ENCODE peak calls at places on chromosomes 12 and 14, in six cellular contexts. H is GM23248; O is HCT116; I is CD4-positive, alpha-beta T cell; P is GM23338; S is fibroblast of lung. F is an unnamed sample. For H3K27me3, the result is how much of the 10 kb centered on the place peaks cover.

GRCh38 chr14:105859717-105860614 is 333.6 kb downstream of the TMEM121 start:
- DNase-seq in H (no peak), O (no peak), I (no peak), P (no peak), S (no peak), F (no peak)

GRCh38 chr14:61388976-61389576 is 67.7 kb downstream of the PRKCH start:
- DNase-seq in H (peak), O (peak), I (no peak), P (no peak), S (no peak), F (no peak)

GRCh38 chr12:79933580-79934264 is 1.2 kb downstream of the PPP1R12A start:
- DNase-seq in H (peak), O (no peak), I (no peak), P (no peak), S (peak), F (no peak)

GRCh38 chr14:90545966-90546751 is 149.3 kb downstream of the CALM1 start:
- DNase-seq in H (peak), O (no peak), I (no peak), P (no peak), S (no peak), F (no peak)

GRCh38 chr12:64256166-64256800 is 34.2 kb upstream of the KICS2 start:
- DNase-seq in H (peak), O (peak), I (no peak), P (peak), S (peak), F (peak)

GRCh38 chr12:24475337-24475736 is 473.6 kb downstream of the BCAT1 start:
- DNase-seq in H (no peak), O (no peak), I (no peak), P (no peak), S (no peak), F (no peak)

GRCh38 chr12:26443309-26443708 is 247.9 kb downstream of the SSPN start:
- DNase-seq in H (no peak), O (no peak), I (no peak), P (no peak), S (no peak), F (no peak)

GRCh38 chr14:106622200-106622745 is 1095.9 kb downstream of the TMEM121 start:
- DNase-seq in H (no peak), O (no peak), I (peak), P (no peak), S (no peak), F (no peak)

GRCh38 chr12:111274820-111275219 is 94.1 kb downstream of the PHETA1 start:
- DNase-seq in H (peak), O (peak), I (no peak), P (peak), S (no peak), F (no peak)

GRCh38 chr12:62701492-62701891 is 233.5 kb downstream of the PPM1H start:
- DNase-seq in H (no peak), O (no peak), I (no peak), P (no peak), S (no peak), F (no peak)

GRCh38 chr14:85601246-85601645 is 71.3 kb downstream of the FLRT2 start:
- DNase-seq in H (peak), O (no peak), I (no peak), P (no peak), S (no peak), F (no peak)

GRCh38 chr12:59182660-59183455 is 262.6 kb upstream of the LRIG3 start:
- DNase-seq in H (peak), O (no peak), I (no peak), P (no peak), S (peak), F (no peak)

GRCh38 chr14:75589896-75590295 is 11.5 kb downstream of the FLVCR2 start:
- DNase-seq in H (no peak), O (no peak), I (no peak), P (no peak), S (no peak), F (no peak)

GRCh38 chr12:110247340-110248095 is 33.5 kb upstream of the ATP2A2 start:
- DNase-seq in H (no peak), O (no peak), I (no peak), P (no peak), S (no peak), F (no peak)

GRCh38 chr14:75025082-75025481 is 22.4 kb downstream of the EIF2B2 start:
- DNase-seq in H (peak), O (no peak), I (no peak), P (no peak), S (no peak), F (no peak)

GRCh38 chr12:56216461-56216860 is 5.3 kb downstream of the RNF41 start:
- DNase-seq in H (no peak), O (no peak), I (no peak), P (no peak), S (no peak), F (no peak)
- H3K27me3 ChIP-seq in H (under half), O (under half), I (under half), P (under half), S (under half), F (under half)

DNA sequence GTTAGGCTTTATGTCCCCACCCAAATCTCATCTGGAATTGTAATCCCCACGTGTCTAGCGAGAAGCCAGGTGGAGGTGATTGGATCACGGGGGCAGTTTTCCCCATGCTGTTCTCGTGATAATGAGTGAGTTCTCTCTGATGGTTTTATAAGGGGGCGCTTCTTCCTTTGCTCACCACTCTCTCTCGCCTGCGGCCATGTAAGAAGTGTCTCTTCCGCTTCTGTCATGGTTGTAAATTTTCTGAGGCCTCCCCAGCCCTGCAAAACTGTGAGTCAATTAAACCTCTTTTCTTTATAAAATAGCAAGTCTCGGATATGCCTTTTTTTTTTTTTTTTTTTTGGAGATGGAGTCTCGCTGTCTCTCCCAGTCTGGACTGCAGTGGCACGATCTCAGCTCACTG is 13.3 kb downstream of the IL31 start:
- DNase-seq in H (no peak), O (no peak), I (no peak), P (no peak), S (no peak), F (no peak)
- H3K27me3 ChIP-seq in H (under half), O (under half), I (under half), P (under half), S (under half), F (under half)

DNA sequence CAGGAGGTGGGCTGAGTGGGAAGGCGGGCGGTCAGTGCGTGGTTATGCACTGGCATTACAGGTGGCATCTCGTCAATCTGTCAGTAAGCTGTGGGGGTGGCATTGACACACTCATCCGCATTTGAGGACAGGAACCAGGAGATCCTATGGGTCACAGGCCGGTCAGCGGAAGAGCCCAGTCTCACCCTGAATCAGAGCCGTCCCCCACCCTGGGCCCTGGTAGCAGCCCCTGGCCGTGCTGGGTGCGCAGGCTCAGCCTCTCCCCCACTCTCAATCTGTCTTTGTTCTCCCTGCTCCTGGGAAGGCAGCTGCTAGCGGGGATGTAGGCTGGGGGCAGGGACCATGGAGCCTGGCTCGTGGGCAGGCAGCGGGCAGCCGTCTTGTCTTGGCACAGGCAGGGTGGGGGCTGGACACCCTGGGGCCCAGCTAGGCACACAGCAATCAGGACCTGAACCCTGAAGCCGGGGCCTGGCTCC is 5.1 kb downstream of the INF2 start:
- DNase-seq in H (no peak), O (no peak), I (no peak), P (no peak), S (no peak), F (no peak)
- H3K27me3 ChIP-seq in H (under half), O (under half), I (under half), P (under half), S (under half), F (under half)

GRCh38 chr12:114687802-114688201 is 3.8 kb upstream of the TBX3 start:
- DNase-seq in H (no peak), O (no peak), I (no peak), P (peak), S (peak), F (no peak)
- H3K27me3 ChIP-seq in H (under half), O (under half), I (half or more), P (half or more), S (under half), F (half or more)

GRCh38 chr12:5624873-5625272 is 193.0 kb downstream of the NTF3 start:
- DNase-seq in H (no peak), O (no peak), I (no peak), P (no peak), S (no peak), F (no peak)

GRCh38 chr12:5620896-5621295 is 189.0 kb downstream of the NTF3 start:
- DNase-seq in H (no peak), O (no peak), I (no peak), P (no peak), S (no peak), F (no peak)

GRCh38 chr12:5623411-5623810 is 191.5 kb downstream of the NTF3 start:
- DNase-seq in H (no peak), O (no peak), I (no peak), P (no peak), S (no peak), F (peak)

GRCh38 chr12:5621329-5621728 is 189.4 kb downstream of the NTF3 start:
- DNase-seq in H (no peak), O (no peak), I (no peak), P (no peak), S (no peak), F (no peak)

DNA sequence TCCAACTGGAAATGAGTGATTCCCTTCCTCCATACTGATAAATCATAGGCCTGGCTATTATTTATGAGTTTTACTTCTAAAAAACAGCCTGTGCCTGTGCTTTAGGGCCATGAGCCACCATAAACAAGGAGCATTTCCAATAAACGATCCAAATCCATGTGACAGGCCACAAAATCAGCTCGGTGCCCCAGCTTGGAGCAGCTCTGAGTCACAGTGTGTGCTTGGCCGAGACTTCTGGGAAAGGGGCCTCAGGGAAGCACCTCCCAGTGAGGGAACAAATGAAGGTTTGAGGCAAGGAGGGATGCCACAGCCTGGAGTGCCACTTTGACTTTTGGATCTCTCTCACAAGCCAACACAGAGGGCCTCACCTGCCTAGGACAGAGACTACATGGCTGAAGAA is 190.4 kb downstream of the NTF3 start:
- DNase-seq in H (no peak), O (no peak), I (no peak), P (no peak), S (no peak), F (no peak)
- H3K27me3 ChIP-seq in H (under half), O (under half), I (under half), P (under half), S (under half), F (under half)

DNA sequence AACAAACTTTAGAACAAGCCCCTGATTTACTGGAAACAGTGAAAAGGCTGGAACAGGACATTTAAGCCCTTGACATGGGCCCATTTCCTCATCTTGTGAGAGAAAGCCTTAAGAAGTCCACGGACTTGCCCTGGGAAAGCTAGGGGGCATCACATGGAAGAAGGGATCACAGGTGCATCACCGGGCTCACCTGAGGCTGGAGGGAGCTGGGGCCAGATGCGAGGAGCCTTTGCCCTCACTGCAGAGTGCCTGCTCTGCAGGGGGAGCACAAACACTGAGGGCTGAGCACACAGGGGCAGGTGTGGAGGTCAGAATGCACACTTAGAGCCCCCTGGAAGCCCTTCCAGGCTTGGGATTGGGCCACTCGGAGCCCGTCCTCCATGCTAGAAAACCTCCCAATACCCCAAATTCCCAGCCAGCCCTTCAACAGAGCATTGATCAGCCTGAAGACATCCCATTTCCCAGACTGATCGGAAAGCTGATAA is 5.2 kb upstream of the KRT1 start:
- DNase-seq in H (no peak), O (no peak), I (no peak), P (no peak), S (no peak), F (no peak)
- H3K27me3 ChIP-seq in H (half or more), O (under half), I (under half), P (under half), S (under half), F (under half)

GRCh38 chr14:69848903-69849391 is 30.3 kb upstream of the SMOC1 start:
- DNase-seq in H (no peak), O (no peak), I (no peak), P (no peak), S (no peak), F (no peak)
- H3K27me3 ChIP-seq in H (under half), O (under half), I (under half), P (under half), S (under half), F (under half)

GRCh38 chr14:36111822-36112583 is 64.5 kb downstream of the PTCSC3 start:
- DNase-seq in H (no peak), O (no peak), I (no peak), P (no peak), S (no peak), F (no peak)
- H3K27me3 ChIP-seq in H (under half), O (under half), I (under half), P (under half), S (under half), F (under half)

GRCh38 chr14:34072401-34072800 is 121.5 kb upstream of the EGLN3 start:
- DNase-seq in H (no peak), O (no peak), I (no peak), P (no peak), S (no peak), F (no peak)

GRCh38 chr14:34069854-34070582 is 119.1 kb upstream of the EGLN3 start:
- DNase-seq in H (no peak), O (no peak), I (no peak), P (no peak), S (no peak), F (no peak)

GRCh38 chr14:34075095-34075744 is 124.3 kb upstream of the EGLN3 start:
- DNase-seq in H (no peak), O (no peak), I (no peak), P (no peak), S (no peak), F (no peak)

GRCh38 chr14:34070917-34071407 is 120.1 kb upstream of the EGLN3 start:
- DNase-seq in H (no peak), O (no peak), I (no peak), P (no peak), S (no peak), F (no peak)

DNA sequence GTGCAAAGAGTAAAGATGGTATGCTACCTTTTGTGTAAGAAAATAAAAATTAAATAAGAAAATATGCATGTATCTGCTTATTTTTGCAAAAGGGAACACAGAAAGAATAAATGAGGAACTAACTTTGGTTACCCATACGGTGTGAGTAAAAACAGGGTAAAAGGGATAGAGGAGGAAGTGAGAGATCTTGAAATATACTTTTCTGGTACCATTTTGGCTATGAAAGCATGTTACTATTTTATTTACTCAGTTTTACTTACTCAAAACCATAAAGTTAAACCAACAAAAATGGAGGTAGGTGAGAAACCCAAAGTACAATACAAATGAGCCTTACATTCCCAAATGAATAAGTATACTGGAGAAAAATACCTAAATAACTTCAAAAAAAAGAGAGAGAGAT is 122.0 kb upstream of the EGLN3 start:
- DNase-seq in H (no peak), O (no peak), I (no peak), P (no peak), S (no peak), F (no peak)
- H3K27me3 ChIP-seq in H (under half), O (under half), I (under half), P (under half), S (under half), F (under half)

GRCh38 chr12:53781218-53781801 is 29.5 kb upstream of the CISTR start:
- DNase-seq in H (no peak), O (no peak), I (no peak), P (peak), S (no peak), F (no peak)

GRCh38 chr12:53782093-53782703 is 30.4 kb upstream of the CISTR start:
- DNase-seq in H (no peak), O (no peak), I (no peak), P (no peak), S (no peak), F (no peak)

GRCh38 chr12:53777412-53777811 is 25.6 kb upstream of the CISTR start:
- DNase-seq in H (no peak), O (no peak), I (no peak), P (no peak), S (no peak), F (no peak)

GRCh38 chr12:53777936-53778644 is 26.3 kb upstream of the CISTR start:
- DNase-seq in H (peak), O (no peak), I (no peak), P (no peak), S (peak), F (no peak)

GRCh38 chr12:53780323-53780722 is 28.5 kb upstream of the CISTR start:
- DNase-seq in H (no peak), O (no peak), I (no peak), P (no peak), S (no peak), F (no peak)
- H3K27me3 ChIP-seq in H (half or more), O (under half), I (under half), P (under half), S (under half), F (under half)

F was measured in NT2/D1.